ENCODE peak calls at places on chromosomes 11 and 22, in five cellular contexts. R is tibial nerve; S is transverse colon; Y is CD8-positive, alpha-beta T cell; W is OCI-LY7. X is an unnamed sample. For H3K4me1, the result is how much of the 10 kb centered on the place peaks cover.

GRCh38 chr11:2932850-2933251 is 3.6 kb upstream of the PHLDA2 start:
- DNase-seq in Y (no peak), S (no peak), W (no peak), R (no peak), X (no peak)

GRCh38 chr11:87020336-87020735 is 17.4 kb upstream of the TMEM135 start:
- DNase-seq in W (no peak), S (no peak), Y (no peak), R (no peak), X (no peak)

GRCh38 chr22:28222976-28223375 is 303.9 kb upstream of the PITPNB start:
- DNase-seq in S (no peak), W (no peak), Y (no peak), R (no peak), X (no peak)

GRCh38 chr11:130315354-130315970 is 745 bp upstream of the ZBTB44 start:
- DNase-seq in R (peak), W (peak), Y (peak), S (peak), X (peak)

GRCh38 chr11:19864141-19865120 is 151.8 kb downstream of the NAV2 start:
- DNase-seq in S (no peak), Y (no peak), R (no peak), W (no peak), X (no peak)

GRCh38 chr22:26992556-26992955 is 335.2 kb downstream of the MIAT start:
- DNase-seq in S (no peak), W (no peak), R (no peak), Y (no peak), X (no peak)

GRCh38 chr11:68036141-68036716 is 2.6 kb upstream of the TCIRG1 start:
- DNase-seq in R (no peak), W (no peak), Y (no peak), S (no peak), X (no peak)

GRCh38 chr11:113475160-113475761 is at the start of gene DRD2:
- DNase-seq in R (no peak), W (no peak), S (no peak), Y (no peak), X (no peak)

GRCh38 chr11:63608353-63609345 is 5.6 kb downstream of the PLAAT3 start:
- DNase-seq in W (no peak), Y (no peak), R (no peak), S (no peak), X (no peak)

GRCh38 chr11:23263466-23263865 is 403.2 kb upstream of the CCDC179 start:
- DNase-seq in R (no peak), S (no peak), Y (no peak), W (no peak), X (no peak)

GRCh38 chr11:46390331-46391171 is 1.0 kb downstream of the CHRM4 start:
- DNase-seq in S (no peak), R (no peak), Y (no peak), W (no peak), X (no peak)

GRCh38 chr22:35631597-35631996 is 14.5 kb upstream of the MB start:
- DNase-seq in S (peak), W (peak), Y (peak), R (no peak), X (no peak)

GRCh38 chr11:114291847-114292680 is 4.1 kb upstream of the NNMT start:
- DNase-seq in Y (no peak), S (no peak), R (no peak), W (no peak), X (no peak)

GRCh38 chr11:36586543-36586942 is 7.8 kb upstream of the IFTAP start:
- DNase-seq in R (no peak), Y (no peak), S (no peak), W (no peak), X (no peak)

GRCh38 chr11:40797981-40798380 is 661.5 kb downstream of the LRRC4C start:
- DNase-seq in W (no peak), Y (no peak), S (no peak), R (no peak), X (no peak)

GRCh38 chr11:108559904-108560303 is 33.7 kb downstream of the EXPH5 start:
- DNase-seq in S (no peak), Y (no peak), R (no peak), W (no peak), X (no peak)

GRCh38 chr11:91173701-91174100 is 950.9 kb upstream of the CHORDC1 start:
- DNase-seq in W (no peak), R (no peak), Y (no peak), S (no peak), X (no peak)

GRCh38 chr22:36619797-36620390 is 83.7 kb downstream of the CACNG2 start:
- DNase-seq in R (no peak), Y (no peak), S (no peak), W (no peak), X (no peak)

GRCh38 chr22:30310881-30311771 is 15.6 kb downstream of the TBC1D10A start:
- DNase-seq in S (peak), R (peak), W (no peak), Y (no peak), X (no peak)
- H3K4me3 ChIP-seq in S (no peak), R (peak), W (no peak), Y (no peak), X (peak)

DNA sequence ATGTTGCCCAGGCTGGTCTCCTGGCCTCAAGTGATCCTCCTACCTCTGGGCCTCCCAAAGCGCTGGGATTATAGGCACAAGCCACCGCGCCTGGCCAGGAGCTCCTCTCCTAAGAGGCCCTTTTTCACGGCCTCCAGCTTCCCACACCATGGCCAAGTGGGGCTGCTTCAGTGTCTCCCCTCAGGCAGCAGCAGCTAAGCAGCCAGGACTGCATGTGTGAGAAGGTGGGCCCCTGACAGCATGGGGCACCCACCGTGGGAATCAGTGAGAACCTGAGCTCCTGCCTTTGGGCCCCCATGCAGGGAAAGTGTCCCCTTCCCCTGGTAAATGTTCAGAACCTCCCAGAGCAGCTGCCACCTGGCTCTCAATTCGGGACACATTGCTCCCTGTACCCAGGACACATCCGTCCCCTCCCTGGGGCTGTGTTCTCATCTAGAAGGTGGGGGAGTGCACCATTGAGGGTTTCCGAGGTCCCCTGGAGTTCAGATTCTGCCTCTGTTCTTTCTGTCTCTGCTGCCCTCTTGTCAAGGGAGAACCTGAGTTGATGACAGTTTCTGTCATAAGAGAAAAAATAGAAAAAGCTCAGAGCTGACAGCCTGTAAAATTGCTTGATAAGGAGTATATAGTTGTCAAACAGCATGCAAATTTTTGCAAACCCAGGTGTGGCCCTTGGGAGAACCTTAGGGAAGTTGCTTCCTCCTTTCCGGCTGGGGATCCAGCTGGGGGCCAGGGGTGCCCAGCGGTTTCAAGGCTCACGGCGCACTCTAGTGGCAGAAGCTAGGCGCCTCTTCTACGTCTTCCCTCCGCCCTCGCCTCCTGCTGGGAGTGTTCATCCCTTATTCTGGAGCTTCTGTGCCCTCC is 29.7 kb downstream of the FAM83F start:
- DNase-seq in R (peak), W (peak), S (peak), Y (peak), X (peak)
- H3K4me1 ChIP-seq in R (under half), W (under half), S (under half), Y (under half), X (under half)

GRCh38 chr11:5007561-5007960 is 12.9 kb downstream of the OR51L1 start:
- DNase-seq in Y (no peak), S (no peak), R (no peak), W (no peak), X (peak)

GRCh38 chr11:5004429-5005274 is 10.0 kb downstream of the OR51L1 start:
- DNase-seq in R (peak), W (peak), S (peak), Y (no peak), X (no peak)
- H3K4me3 ChIP-seq in R (no peak), W (no peak), S (no peak), Y (no peak), X (no peak)

GRCh38 chr22:32676196-32676595 is 125.3 kb upstream of the TIMP3 start:
- DNase-seq in Y (no peak), S (no peak), R (no peak), W (no peak), X (no peak)

GRCh38 chr22:32674925-32675825 is 126.3 kb upstream of the TIMP3 start:
- DNase-seq in Y (no peak), R (no peak), W (no peak), S (no peak), X (no peak)

GRCh38 chr22:32680277-32680676 is 121.2 kb upstream of the TIMP3 start:
- DNase-seq in S (no peak), Y (no peak), R (no peak), W (no peak), X (no peak)

GRCh38 chr22:32680895-32681294 is 120.6 kb upstream of the TIMP3 start:
- DNase-seq in W (no peak), R (no peak), S (no peak), Y (no peak), X (no peak)

DNA sequence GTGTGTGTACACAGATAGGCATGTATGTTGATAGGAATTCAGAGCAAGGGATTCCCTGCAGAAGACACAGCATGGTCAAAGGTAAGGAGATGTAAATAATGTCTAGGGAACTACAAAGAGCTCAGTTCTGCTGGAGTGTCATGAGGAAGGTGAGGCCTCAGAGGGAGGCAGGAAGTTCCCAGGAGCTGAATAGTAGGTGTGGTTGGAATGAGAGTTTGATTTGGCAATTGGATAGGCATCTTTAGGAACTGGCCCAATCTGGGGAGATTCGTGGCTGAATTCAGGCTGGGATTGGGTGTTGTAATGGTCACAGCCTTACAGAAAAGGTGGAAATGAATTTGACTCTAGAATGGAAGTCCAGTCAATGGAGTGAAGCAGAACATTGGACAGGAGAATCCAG is 123.6 kb upstream of the TIMP3 start:
- DNase-seq in Y (no peak), S (no peak), W (no peak), R (no peak), X (no peak)
- H3K4me1 ChIP-seq in Y (under half), S (under half), W (under half), R (under half), X (under half)

GRCh38 chr11:64723907-64724862 is 1.2 kb upstream of the NRXN2 start:
- DNase-seq in W (no peak), Y (no peak), R (no peak), S (no peak), X (no peak)

GRCh38 chr11:64723117-64723906 is at the start of gene NRXN2:
- DNase-seq in Y (peak), W (peak), S (peak), R (peak), X (peak)

GRCh38 chr11:64721359-64721699 is 1.7 kb downstream of the NRXN2 start:
- DNase-seq in S (no peak), R (no peak), Y (no peak), W (no peak), X (no peak)

GRCh38 chr11:64720640-64721358 is 2.2 kb downstream of the NRXN2 start:
- DNase-seq in Y (no peak), W (no peak), R (no peak), S (no peak), X (no peak)

DNA sequence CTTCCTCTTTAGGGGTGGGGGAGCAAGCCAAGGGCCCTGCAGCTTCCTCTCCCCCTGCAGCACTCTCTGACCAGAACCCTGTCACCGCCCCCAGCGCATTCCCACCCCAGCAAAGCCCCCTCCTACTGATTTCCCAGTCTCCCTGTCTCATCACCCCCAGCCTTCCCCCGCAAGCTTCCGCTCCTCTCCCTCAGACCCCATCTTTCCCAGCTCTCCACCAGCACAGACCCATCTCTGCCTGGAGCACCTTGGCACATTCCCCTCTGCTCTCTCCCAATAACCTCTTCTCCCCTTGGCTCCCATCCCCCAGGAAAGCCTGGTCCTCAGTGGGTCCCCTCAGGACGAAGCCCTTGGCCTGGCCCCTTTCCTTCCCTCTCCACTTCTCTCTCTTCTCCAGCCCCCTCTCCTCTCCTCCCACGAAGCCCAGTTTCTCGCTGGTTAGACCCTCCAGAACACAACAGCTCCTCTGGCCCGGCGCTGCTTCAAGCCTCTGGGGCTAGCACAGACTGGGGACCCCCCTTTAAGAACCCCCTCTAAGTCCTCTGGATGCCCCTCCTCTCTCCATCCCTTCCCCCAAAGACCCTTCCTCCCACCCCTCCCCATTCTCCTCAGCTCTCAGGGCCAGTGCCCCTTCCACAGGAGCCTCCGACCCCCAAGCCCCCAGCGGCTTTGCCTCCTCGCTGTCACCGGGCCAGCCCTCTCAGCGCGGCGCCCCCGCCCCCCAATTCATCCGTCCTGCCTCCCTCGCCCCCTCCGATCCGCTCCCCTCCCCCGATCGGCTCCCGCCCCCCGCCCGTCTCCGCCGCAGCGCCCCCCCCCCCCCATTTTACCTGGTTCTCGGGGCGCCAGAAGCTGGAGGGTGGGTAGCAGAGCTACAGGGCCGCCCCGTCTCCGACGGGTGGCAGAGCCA is 601 bp downstream of the NRXN2 start:
- DNase-seq in R (no peak), S (no peak), Y (no peak), W (no peak), X (no peak)
- H3K4me3 ChIP-seq in R (peak), S (no peak), Y (no peak), W (no peak), X (no peak)

DNA sequence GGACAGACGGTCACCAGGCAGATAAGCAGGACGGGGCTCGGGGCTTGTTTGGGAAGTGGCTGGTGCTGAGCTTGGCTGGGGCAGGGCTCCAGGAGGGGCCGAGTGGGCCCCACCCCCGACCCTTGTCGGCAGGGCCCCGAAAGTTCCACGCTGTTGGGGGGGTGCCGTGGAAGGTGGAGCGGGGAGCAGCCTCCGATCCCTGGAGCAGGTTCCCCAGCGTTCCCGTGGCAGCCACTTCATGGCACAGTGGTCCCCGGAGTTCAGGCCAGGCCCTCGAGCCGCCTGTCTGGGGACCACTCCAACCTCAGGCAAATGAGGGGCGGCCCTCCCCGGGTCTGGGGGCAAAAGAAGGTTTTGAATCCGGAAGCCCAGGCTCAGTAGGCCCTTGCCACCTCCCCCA is 46.7 kb upstream of the PPARA start:
- DNase-seq in Y (no peak), R (no peak), W (no peak), S (no peak), X (no peak)
- H3K4me1 ChIP-seq in Y (under half), R (half or more), W (under half), S (under half), X (under half)

GRCh38 chr11:8870461-8871282 is 40.3 kb upstream of the AKIP1 start:
- DNase-seq in W (no peak), S (peak), R (peak), Y (no peak), X (no peak)
- H3K4me3 ChIP-seq in W (no peak), S (peak), R (peak), Y (peak), X (no peak)

DNA sequence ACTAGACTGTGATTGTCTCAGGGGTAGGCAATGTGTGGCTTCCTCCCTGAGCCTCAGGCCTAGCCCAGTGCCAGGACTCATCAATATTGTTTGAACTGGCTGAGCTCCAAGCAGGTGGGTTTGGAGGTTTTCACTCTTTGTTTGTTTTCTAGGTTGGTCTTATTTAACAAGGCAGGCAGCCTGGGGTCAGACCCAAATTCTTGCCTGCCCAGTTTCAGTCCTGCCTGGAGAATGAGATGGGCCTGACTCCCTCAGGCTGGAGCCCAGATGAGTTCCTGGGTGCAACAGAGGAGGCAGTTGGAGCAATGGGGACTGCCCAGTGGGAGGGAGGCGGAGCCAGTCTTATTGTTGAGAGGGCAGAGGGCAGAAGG is 28.3 kb upstream of the TP53I11 start:
- DNase-seq in R (no peak), Y (no peak), S (peak), W (no peak), X (no peak)
- H3K4me1 ChIP-seq in R (under half), Y (under half), S (under half), W (under half), X (under half)

GRCh38 chr22:29765905-29766631 is 739 bp downstream of the ZMAT5 start:
- DNase-seq in S (peak), Y (no peak), R (no peak), W (peak), X (no peak)
- H3K4me3 ChIP-seq in S (peak), Y (peak), R (peak), W (peak), X (peak)